ENCODE peak calls at places on chromosomes 3 and 15, in four cellular contexts. One of them, this sample, is unnamed.

GRCh38 chr15:79676621-79677020 is 220.2 kb downstream of the MTHFS start:
- DNase-seq in HepG2: no peak
- DNase-seq in GM12878: no peak
- DNase-seq in SK-N-SH: no peak
- DNase-seq in this sample: no peak

GRCh38 chr3:47617061-47618010 is 38.7 kb upstream of the CSPG5 start:
- DNase-seq in HepG2: peak
- DNase-seq in GM12878: no peak
- DNase-seq in SK-N-SH: no peak
- DNase-seq in this sample: no peak

GRCh38 chr15:58117619-58118018 is 20.6 kb upstream of the AQP9 start:
- DNase-seq in SK-N-SH: no peak
- DNase-seq in GM12878: no peak
- DNase-seq in HepG2: peak
- DNase-seq in this sample: no peak

GRCh38 chr15:40706121-40706520 is 11.1 kb downstream of the RAD51 start:
- DNase-seq in SK-N-SH: no peak
- DNase-seq in GM12878: no peak
- DNase-seq in HepG2: no peak
- DNase-seq in this sample: no peak

GRCh38 chr3:141845407-141846049 is 30.9 kb upstream of the ATP1B3 start:
- DNase-seq in SK-N-SH: no peak
- DNase-seq in GM12878: no peak
- DNase-seq in HepG2: no peak
- DNase-seq in this sample: peak

GRCh38 chr15:68376447-68377060 is 55.4 kb downstream of the ITGA11 start:
- DNase-seq in HepG2: no peak
- DNase-seq in GM12878: no peak
- DNase-seq in SK-N-SH: no peak
- DNase-seq in this sample: no peak

GRCh38 chr3:138072816-138073215 is 42.6 kb downstream of the DZIP1L start:
- DNase-seq in HepG2: no peak
- DNase-seq in SK-N-SH: no peak
- DNase-seq in GM12878: no peak
- DNase-seq in this sample: no peak

GRCh38 chr3:157499342-157499963 is 3.8 kb downstream of the VEPH1 start:
- DNase-seq in HepG2: peak
- DNase-seq in SK-N-SH: no peak
- DNase-seq in GM12878: no peak
- DNase-seq in this sample: no peak

GRCh38 chr15:74197176-74197965 is 5.2 kb downstream of the STRA6 start:
- DNase-seq in SK-N-SH: no peak
- DNase-seq in GM12878: no peak
- DNase-seq in HepG2: no peak
- DNase-seq in this sample: no peak

GRCh38 chr3:88408935-88409334 is 259.2 kb downstream of the C3orf38 start:
- DNase-seq in HepG2: no peak
- DNase-seq in GM12878: no peak
- DNase-seq in SK-N-SH: no peak
- DNase-seq in this sample: no peak

GRCh38 chr3:194257916-194258668 is 93.0 kb downstream of the CPN2 start:
- DNase-seq in GM12878: no peak
- DNase-seq in HepG2: no peak
- DNase-seq in SK-N-SH: no peak
- DNase-seq in this sample: no peak

GRCh38 chr15:63277893-63278505 is 594 bp downstream of the APH1B start:
- DNase-seq in HepG2: no peak
- DNase-seq in SK-N-SH: no peak
- DNase-seq in GM12878: no peak
- DNase-seq in this sample: no peak

GRCh38 chr3:131033480-131034080 is 6.9 kb downstream of the NEK11 start:
- DNase-seq in HepG2: peak
- DNase-seq in SK-N-SH: peak
- DNase-seq in GM12878: no peak
- DNase-seq in this sample: peak

GRCh38 chr15:45660231-45660979 is 25.6 kb downstream of the SQOR start:
- DNase-seq in HepG2: no peak
- DNase-seq in GM12878: no peak
- DNase-seq in SK-N-SH: no peak
- DNase-seq in this sample: no peak

GRCh38 chr3:42518800-42519567 is 16.5 kb downstream of the VIPR1 start:
- DNase-seq in GM12878: no peak
- DNase-seq in SK-N-SH: no peak
- DNase-seq in HepG2: no peak
- DNase-seq in this sample: peak

GRCh38 chr3:30637310-30638227 is 31.2 kb downstream of the TGFBR2 start:
- DNase-seq in GM12878: no peak
- DNase-seq in HepG2: no peak
- DNase-seq in SK-N-SH: no peak
- DNase-seq in this sample: no peak

GRCh38 chr3:171356251-171356650 is 104.0 kb downstream of the TNIK start:
- DNase-seq in HepG2: no peak
- DNase-seq in SK-N-SH: no peak
- DNase-seq in GM12878: no peak
- DNase-seq in this sample: no peak

GRCh38 chr15:97143847-97144711 is 813.6 kb downstream of the NR2F2 start:
- DNase-seq in SK-N-SH: no peak
- DNase-seq in GM12878: no peak
- DNase-seq in HepG2: no peak
- DNase-seq in this sample: no peak

GRCh38 chr3:191123231-191123630 is 75.8 kb upstream of the OSTN start:
- DNase-seq in GM12878: no peak
- DNase-seq in SK-N-SH: no peak
- DNase-seq in HepG2: no peak
- DNase-seq in this sample: no peak

GRCh38 chr3:17065315-17065714 is 180.6 kb downstream of the PLCL2 start:
- DNase-seq in SK-N-SH: no peak
- DNase-seq in GM12878: no peak
- DNase-seq in HepG2: no peak
- DNase-seq in this sample: no peak

GRCh38 chr3:55235416-55235815 is 251.7 kb downstream of the WNT5A start:
- DNase-seq in SK-N-SH: no peak
- DNase-seq in HepG2: no peak
- DNase-seq in GM12878: no peak
- DNase-seq in this sample: no peak
- TF ChIP-seq NFIC in SK-N-SH: no peak
- TF ChIP-seq NFIC in HepG2: no peak
- TF ChIP-seq NFIC in GM12878: no peak
- TF ChIP-seq NFIC in this sample: no peak

DNA sequence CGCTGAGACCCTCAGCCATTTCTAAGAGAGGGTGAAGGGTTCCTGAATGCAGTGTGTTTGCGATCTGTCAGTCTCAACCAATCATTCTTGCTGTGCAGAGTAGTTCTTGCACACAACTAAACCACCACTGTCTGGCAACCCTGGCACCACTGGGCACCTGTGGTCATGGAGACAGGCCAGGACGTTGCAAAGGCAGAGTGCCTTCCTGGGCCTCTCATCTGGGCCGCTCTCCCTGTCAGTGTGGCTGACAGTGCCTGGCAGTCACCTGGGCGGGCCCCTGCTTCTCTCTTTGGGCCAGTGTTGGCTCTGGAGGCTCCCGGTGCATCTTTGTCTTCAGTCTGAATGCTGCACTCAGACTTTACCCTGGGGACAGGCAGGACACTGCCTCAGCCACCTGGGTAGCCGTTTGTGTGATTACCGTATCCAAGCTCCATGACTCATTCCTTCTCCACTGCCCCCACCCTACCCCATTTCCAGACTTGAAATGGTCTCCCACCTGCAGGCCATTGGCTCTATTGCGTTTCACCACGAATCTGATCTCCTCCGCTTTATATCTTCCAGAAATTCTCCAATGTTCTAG is 104.6 kb upstream of the KLF13 start:
- DNase-seq in HepG2: no peak
- DNase-seq in SK-N-SH: no peak
- DNase-seq in GM12878: no peak
- DNase-seq in this sample: no peak
- TF ChIP-seq NFIC in HepG2: no peak
- TF ChIP-seq NFIC in SK-N-SH: no peak
- TF ChIP-seq NFIC in GM12878: no peak
- TF ChIP-seq NFIC in this sample: no peak

GRCh38 chr3:22117751-22118346 is 366.8 kb upstream of the ZNF385D start:
- DNase-seq in HepG2: peak
- DNase-seq in SK-N-SH: peak
- DNase-seq in GM12878: no peak
- DNase-seq in this sample: peak
- TF ChIP-seq NFIC in HepG2: no peak
- TF ChIP-seq NFIC in SK-N-SH: no peak
- TF ChIP-seq NFIC in GM12878: no peak
- TF ChIP-seq NFIC in this sample: no peak

GRCh38 chr3:129005526-129006303 is 4.6 kb downstream of the EFCC1 start:
- DNase-seq in GM12878: no peak
- DNase-seq in SK-N-SH: no peak
- DNase-seq in HepG2: peak
- DNase-seq in this sample: no peak

GRCh38 chr3:129007792-129008191 is 6.7 kb downstream of the EFCC1 start:
- DNase-seq in HepG2: no peak
- DNase-seq in GM12878: no peak
- DNase-seq in SK-N-SH: no peak
- DNase-seq in this sample: no peak

GRCh38 chr3:129006864-129007263 is 5.8 kb downstream of the EFCC1 start:
- DNase-seq in GM12878: no peak
- DNase-seq in HepG2: no peak
- DNase-seq in SK-N-SH: no peak
- DNase-seq in this sample: no peak

GRCh38 chr3:129010316-129010956 is 9.3 kb downstream of the EFCC1 start:
- DNase-seq in GM12878: no peak
- DNase-seq in HepG2: no peak
- DNase-seq in SK-N-SH: no peak
- DNase-seq in this sample: no peak

GRCh38 chr3:129009266-129009665 is 8.2 kb downstream of the EFCC1 start:
- DNase-seq in GM12878: no peak
- DNase-seq in SK-N-SH: no peak
- DNase-seq in HepG2: no peak
- DNase-seq in this sample: no peak
- TF ChIP-seq NFIC in GM12878: no peak
- TF ChIP-seq NFIC in SK-N-SH: no peak
- TF ChIP-seq NFIC in HepG2: no peak
- TF ChIP-seq NFIC in this sample: no peak

GRCh38 chr3:8560608-8561007 is 59.0 kb downstream of the LMCD1 start:
- DNase-seq in HepG2: no peak
- DNase-seq in SK-N-SH: no peak
- DNase-seq in GM12878: no peak
- DNase-seq in this sample: no peak
- TF ChIP-seq NFIC in HepG2: no peak
- TF ChIP-seq NFIC in SK-N-SH: no peak
- TF ChIP-seq NFIC in GM12878: no peak
- TF ChIP-seq NFIC in this sample: peak

GRCh38 chr15:51341366-51342248 is at the start of gene GLDN:
- DNase-seq in SK-N-SH: peak
- DNase-seq in HepG2: no peak
- DNase-seq in GM12878: no peak
- DNase-seq in this sample: no peak
- TF ChIP-seq NFIC in SK-N-SH: no peak
- TF ChIP-seq NFIC in HepG2: no peak
- TF ChIP-seq NFIC in GM12878: no peak
- TF ChIP-seq NFIC in this sample: no peak

DNA sequence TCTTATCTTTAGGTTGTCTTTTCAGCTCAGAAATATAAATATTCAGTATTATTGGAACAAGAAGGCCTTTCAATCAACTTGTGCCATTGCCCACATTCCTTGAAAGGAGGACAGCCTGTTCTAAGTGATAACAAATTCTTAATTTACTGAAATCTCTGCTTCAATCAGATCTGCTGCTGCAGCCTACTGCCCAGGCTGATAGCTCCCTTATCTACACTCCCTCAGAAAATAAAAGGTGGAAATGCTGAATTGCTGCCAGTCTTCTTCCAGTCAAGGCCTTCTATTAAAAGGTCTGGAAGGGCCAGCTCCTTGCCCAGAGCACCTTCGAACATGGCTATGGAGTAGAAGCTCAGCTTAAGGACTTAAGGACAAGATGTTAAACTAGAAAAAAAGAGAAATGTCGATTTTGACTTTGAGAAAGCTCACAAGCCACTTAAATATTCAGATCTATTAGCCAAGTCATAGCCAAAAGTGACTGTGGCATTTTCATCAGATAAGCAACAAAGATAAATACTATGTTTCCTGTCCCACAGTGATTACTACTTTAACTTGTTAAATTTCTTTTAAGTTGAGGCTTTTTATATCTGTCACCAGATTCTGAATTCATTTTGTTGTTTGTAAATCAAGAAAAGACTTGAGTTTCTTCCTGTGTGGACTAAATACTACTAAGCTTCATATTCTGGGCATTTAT is 480.5 kb upstream of the CBLB start:
- DNase-seq in HepG2: no peak
- DNase-seq in SK-N-SH: no peak
- DNase-seq in GM12878: no peak
- DNase-seq in this sample: no peak
- TF ChIP-seq NFIC in HepG2: no peak
- TF ChIP-seq NFIC in SK-N-SH: no peak
- TF ChIP-seq NFIC in GM12878: no peak
- TF ChIP-seq NFIC in this sample: no peak

DNA sequence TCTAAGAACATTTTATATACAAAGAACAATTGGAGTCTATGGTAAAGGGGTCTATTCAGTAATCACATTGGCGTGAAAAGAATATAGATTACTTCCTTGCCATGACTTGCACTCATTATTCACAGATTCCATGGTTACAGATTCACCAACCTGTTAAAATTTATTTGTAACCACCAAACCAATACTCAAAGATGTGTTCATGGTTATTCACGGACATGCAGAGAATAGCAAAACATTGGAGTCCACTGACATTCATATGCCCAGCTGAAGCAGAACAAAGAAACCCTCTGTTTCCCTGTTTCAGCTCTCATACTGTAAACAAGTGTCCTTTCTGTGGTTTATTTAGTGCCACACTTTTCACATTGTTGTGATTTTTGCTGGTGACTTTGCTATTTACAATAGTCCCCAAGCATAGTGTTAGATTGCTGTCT is 185.8 kb upstream of the TTC14 start:
- DNase-seq in GM12878: no peak
- DNase-seq in HepG2: peak
- DNase-seq in SK-N-SH: no peak
- DNase-seq in this sample: no peak
- TF ChIP-seq NFIC in GM12878: no peak
- TF ChIP-seq NFIC in HepG2: no peak
- TF ChIP-seq NFIC in SK-N-SH: no peak
- TF ChIP-seq NFIC in this sample: no peak

GRCh38 chr3:64456674-64457073 is 231.1 kb downstream of the ADAMTS9 start:
- DNase-seq in SK-N-SH: no peak
- DNase-seq in HepG2: no peak
- DNase-seq in GM12878: no peak
- DNase-seq in this sample: no peak
- TF ChIP-seq NFIC in SK-N-SH: no peak
- TF ChIP-seq NFIC in HepG2: no peak
- TF ChIP-seq NFIC in GM12878: no peak
- TF ChIP-seq NFIC in this sample: no peak

GRCh38 chr3:143855183-143855582 is 6.9 kb upstream of the SLC9A9 start:
- DNase-seq in HepG2: no peak
- DNase-seq in GM12878: no peak
- DNase-seq in SK-N-SH: no peak
- DNase-seq in this sample: no peak
- TF ChIP-seq NFIC in HepG2: no peak
- TF ChIP-seq NFIC in GM12878: no peak
- TF ChIP-seq NFIC in SK-N-SH: no peak
- TF ChIP-seq NFIC in this sample: no peak

This sample was measured in K562.